ENCODE peak calls at places on chromosomes 12 and 14, in four cellular contexts. One of them, this sample, is unnamed.

GRCh38 chr12:2195085-2195484 is 142.3 kb downstream of the CACNA1C start:
- DNase-seq in lung: no peak
- DNase-seq in tibial nerve: no peak
- DNase-seq in endothelial cell: no peak
- DNase-seq in this sample: no peak

GRCh38 chr12:28578361-28578760 is 388.1 kb downstream of the CCDC91 start:
- DNase-seq in lung: no peak
- DNase-seq in tibial nerve: no peak
- DNase-seq in endothelial cell: no peak
- DNase-seq in this sample: no peak

GRCh38 chr12:1360812-1361211 is 233.6 kb downstream of the FBXL14 start:
- DNase-seq in lung: no peak
- DNase-seq in tibial nerve: no peak
- DNase-seq in endothelial cell: no peak
- DNase-seq in this sample: no peak

GRCh38 chr14:66069830-66070541 is 416.2 kb upstream of the CCDC196 start:
- DNase-seq in lung: no peak
- DNase-seq in tibial nerve: no peak
- DNase-seq in endothelial cell: no peak
- DNase-seq in this sample: no peak

GRCh38 chr14:66496911-66497310 is 10.7 kb downstream of the CCDC196 start:
- DNase-seq in lung: no peak
- DNase-seq in tibial nerve: no peak
- DNase-seq in endothelial cell: no peak
- DNase-seq in this sample: no peak

GRCh38 chr12:1560704-1561103 is 33.7 kb downstream of the FBXL14 start:
- DNase-seq in lung: no peak
- DNase-seq in tibial nerve: no peak
- DNase-seq in endothelial cell: no peak
- DNase-seq in this sample: no peak

GRCh38 chr14:64636208-64636979 is 67.8 kb upstream of the PLEKHG3 start:
- DNase-seq in lung: peak
- DNase-seq in tibial nerve: peak
- DNase-seq in endothelial cell: peak
- DNase-seq in this sample: peak

GRCh38 chr12:15208871-15209656 is 12.2 kb downstream of the RERG start:
- DNase-seq in lung: no peak
- DNase-seq in tibial nerve: no peak
- DNase-seq in endothelial cell: no peak
- DNase-seq in this sample: no peak

GRCh38 chr14:91774138-91775096 is 42.5 kb upstream of the CATSPERB start:
- DNase-seq in lung: no peak
- DNase-seq in tibial nerve: no peak
- DNase-seq in endothelial cell: no peak
- DNase-seq in this sample: no peak

GRCh38 chr14:49615776-49616175 is 4.7 kb downstream of the RPL36AL start:
- DNase-seq in lung: peak
- DNase-seq in tibial nerve: no peak
- DNase-seq in endothelial cell: no peak
- DNase-seq in this sample: no peak

GRCh38 chr14:51451561-51451960 is 200.1 kb upstream of the FRMD6 start:
- DNase-seq in lung: no peak
- DNase-seq in tibial nerve: no peak
- DNase-seq in endothelial cell: no peak
- DNase-seq in this sample: no peak

GRCh38 chr14:57302883-57303282 is 34.1 kb downstream of the AP5M1 start:
- DNase-seq in lung: no peak
- DNase-seq in tibial nerve: no peak
- DNase-seq in endothelial cell: no peak
- DNase-seq in this sample: no peak

GRCh38 chr14:49160983-49161382 is 425.2 kb downstream of the RPS29 start:
- DNase-seq in lung: no peak
- DNase-seq in tibial nerve: no peak
- DNase-seq in endothelial cell: no peak
- DNase-seq in this sample: no peak

GRCh38 chr12:109844091-109844490 is 10.9 kb upstream of the TRPV4 start:
- DNase-seq in lung: no peak
- DNase-seq in tibial nerve: no peak
- DNase-seq in endothelial cell: no peak
- DNase-seq in this sample: no peak

GRCh38 chr14:89013698-89014569 is 189.5 kb downstream of the TTC8 start:
- DNase-seq in lung: no peak
- DNase-seq in tibial nerve: no peak
- DNase-seq in endothelial cell: no peak
- DNase-seq in this sample: no peak

GRCh38 chr14:69005432-69006148 is 26.5 kb upstream of the ACTN1 start:
- DNase-seq in lung: peak
- DNase-seq in tibial nerve: peak
- DNase-seq in endothelial cell: no peak
- DNase-seq in this sample: no peak

GRCh38 chr12:110819150-110819549 is 27.6 kb upstream of the CCDC63 start:
- DNase-seq in lung: no peak
- DNase-seq in tibial nerve: no peak
- DNase-seq in endothelial cell: no peak
- DNase-seq in this sample: no peak

GRCh38 chr14:100593751-100594624 is 6.8 kb upstream of the BEGAIN start:
- DNase-seq in lung: no peak
- DNase-seq in tibial nerve: no peak
- DNase-seq in endothelial cell: no peak
- DNase-seq in this sample: no peak

GRCh38 chr14:71332476-71332875 is 425.2 kb downstream of the PCNX1 start:
- DNase-seq in lung: no peak
- DNase-seq in tibial nerve: no peak
- DNase-seq in endothelial cell: no peak
- DNase-seq in this sample: no peak

GRCh38 chr12:5259523-5259922 is 172.4 kb upstream of the NTF3 start:
- DNase-seq in lung: no peak
- DNase-seq in tibial nerve: no peak
- DNase-seq in endothelial cell: no peak
- DNase-seq in this sample: no peak

GRCh38 chr12:15701721-15702156 is 87.4 kb downstream of the EPS8 start:
- DNase-seq in lung: no peak
- DNase-seq in tibial nerve: no peak
- DNase-seq in endothelial cell: no peak
- DNase-seq in this sample: no peak

GRCh38 chr12:45427042-45427441 is 211.1 kb downstream of the ANO6 start:
- DNase-seq in lung: no peak
- DNase-seq in tibial nerve: no peak
- DNase-seq in endothelial cell: no peak
- DNase-seq in this sample: no peak

GRCh38 chr12:122825773-122826724 is 9.2 kb upstream of the HIP1R start:
- DNase-seq in lung: no peak
- DNase-seq in tibial nerve: no peak
- DNase-seq in endothelial cell: no peak
- DNase-seq in this sample: no peak

GRCh38 chr14:22980672-22981089 is 1.7 kb downstream of the AJUBA start:
- DNase-seq in lung: peak
- DNase-seq in tibial nerve: no peak
- DNase-seq in endothelial cell: no peak
- DNase-seq in this sample: no peak

GRCh38 chr12:92987362-92987761 is 58.3 kb upstream of the EEA1 start:
- DNase-seq in lung: no peak
- DNase-seq in tibial nerve: no peak
- DNase-seq in endothelial cell: peak
- DNase-seq in this sample: peak

GRCh38 chr12:57166971-57167371 is 19.6 kb upstream of the LRP1-AS start:
- DNase-seq in lung: no peak
- DNase-seq in tibial nerve: no peak
- DNase-seq in endothelial cell: no peak
- DNase-seq in this sample: no peak

GRCh38 chr14:105173901-105174894 is 5.6 kb upstream of the JAG2 start:
- DNase-seq in lung: no peak
- DNase-seq in tibial nerve: no peak
- DNase-seq in endothelial cell: no peak
- DNase-seq in this sample: peak

GRCh38 chr14:104636131-104636530 is 31.6 kb upstream of the TMEM179 start:
- DNase-seq in lung: no peak
- DNase-seq in tibial nerve: no peak
- DNase-seq in endothelial cell: no peak
- DNase-seq in this sample: no peak

GRCh38 chr14:37583358-37584210 is 11.5 kb downstream of the FOXA1 start:
- DNase-seq in lung: no peak
- DNase-seq in tibial nerve: no peak
- DNase-seq in endothelial cell: no peak
- DNase-seq in this sample: no peak

GRCh38 chr12:120999191-121000120 is 16.8 kb downstream of the C12orf43 start:
- DNase-seq in lung: no peak
- DNase-seq in tibial nerve: no peak
- DNase-seq in endothelial cell: no peak
- DNase-seq in this sample: no peak

GRCh38 chr14:100549834-100550625 is 37.2 kb downstream of the BEGAIN start:
- DNase-seq in lung: no peak
- DNase-seq in tibial nerve: no peak
- DNase-seq in endothelial cell: no peak
- DNase-seq in this sample: no peak

GRCh38 chr14:67510121-67510520 is 21.6 kb upstream of the TMEM229B start:
- DNase-seq in lung: no peak
- DNase-seq in tibial nerve: no peak
- DNase-seq in endothelial cell: no peak
- DNase-seq in this sample: no peak

GRCh38 chr12:90166671-90167070 is 458.0 kb upstream of the ATP2B1 start:
- DNase-seq in lung: no peak
- DNase-seq in tibial nerve: no peak
- DNase-seq in endothelial cell: no peak
- DNase-seq in this sample: no peak

GRCh38 chr12:24360907-24361306 is 411.4 kb upstream of the SOX5 start:
- DNase-seq in lung: no peak
- DNase-seq in tibial nerve: no peak
- DNase-seq in endothelial cell: no peak
- DNase-seq in this sample: no peak

GRCh38 chr14:39266589-39266870 is 32.8 kb downstream of the MIA2 start:
- DNase-seq in lung: peak
- DNase-seq in tibial nerve: peak
- DNase-seq in endothelial cell: peak
- DNase-seq in this sample: no peak

GRCh38 chr12:25816637-25817036 is 141.8 kb upstream of the RASSF8 start:
- DNase-seq in lung: no peak
- DNase-seq in tibial nerve: no peak
- DNase-seq in endothelial cell: no peak
- DNase-seq in this sample: no peak

GRCh38 chr14:91281346-91281745 is 36.8 kb upstream of the GPR68 start:
- DNase-seq in lung: no peak
- DNase-seq in tibial nerve: no peak
- DNase-seq in endothelial cell: no peak
- DNase-seq in this sample: no peak

DNA sequence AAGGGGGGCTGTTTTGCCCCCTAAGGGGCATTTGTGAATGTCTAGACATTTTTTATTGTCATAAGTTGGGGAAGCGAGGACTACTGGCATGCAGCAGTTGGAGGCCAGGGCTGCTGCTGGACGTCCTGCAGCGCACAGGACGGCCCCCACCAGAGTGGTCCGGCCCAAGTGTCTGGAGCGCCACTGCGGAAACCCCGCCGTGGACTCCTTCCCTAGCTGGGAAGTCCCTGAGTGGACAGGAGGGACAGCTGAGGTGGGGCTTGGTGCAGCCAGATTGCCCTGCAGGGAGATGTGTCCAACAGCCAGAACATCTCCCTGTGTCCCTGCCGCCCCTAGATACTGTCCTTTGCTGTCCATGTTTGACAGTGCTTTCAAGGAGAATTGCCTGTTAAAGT is 5.5 kb downstream of the CKB start:
- DNase-seq in lung: no peak
- DNase-seq in tibial nerve: no peak
- DNase-seq in endothelial cell: no peak
- DNase-seq in this sample: no peak
- TF ChIP-seq CTCF in lung: no peak
- TF ChIP-seq CTCF in tibial nerve: no peak
- TF ChIP-seq CTCF in endothelial cell: no peak
- TF ChIP-seq CTCF in this sample: no peak

GRCh38 chr12:105874121-105874520 is 264.6 kb downstream of the NUAK1 start:
- DNase-seq in lung: no peak
- DNase-seq in tibial nerve: no peak
- DNase-seq in endothelial cell: no peak
- DNase-seq in this sample: no peak
- TF ChIP-seq CTCF in lung: no peak
- TF ChIP-seq CTCF in tibial nerve: no peak
- TF ChIP-seq CTCF in endothelial cell: no peak
- TF ChIP-seq CTCF in this sample: no peak

DNA sequence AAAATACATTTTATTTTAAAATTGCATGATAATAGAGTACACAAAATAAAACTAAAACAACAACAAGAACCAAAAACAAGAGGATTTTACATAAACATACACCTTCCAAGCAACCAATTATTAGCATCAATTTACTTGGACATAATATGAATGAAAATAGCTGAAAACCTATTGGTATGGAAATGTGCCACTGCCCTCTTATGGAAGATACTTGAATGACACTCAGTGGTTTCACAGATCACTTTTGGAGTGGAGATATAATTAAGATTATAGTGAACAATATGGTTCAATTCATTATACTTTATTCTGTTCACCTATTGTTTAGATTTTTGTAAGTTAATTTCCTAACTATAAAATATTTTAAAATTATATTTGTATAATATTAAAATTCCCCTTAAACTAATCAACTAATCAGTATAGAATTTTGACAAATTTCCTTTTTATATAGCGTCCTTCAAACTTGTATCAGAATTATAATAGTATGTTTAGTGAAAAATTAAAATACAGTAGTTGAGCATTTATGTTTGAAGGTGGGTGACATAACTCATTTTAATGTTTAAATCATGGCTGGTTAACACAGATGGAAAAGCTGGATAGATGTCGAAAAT is 70.1 kb downstream of the SLC6A15 start:
- DNase-seq in lung: no peak
- DNase-seq in tibial nerve: no peak
- DNase-seq in endothelial cell: peak
- DNase-seq in this sample: no peak
- TF ChIP-seq CTCF in lung: peak
- TF ChIP-seq CTCF in tibial nerve: peak
- TF ChIP-seq CTCF in endothelial cell: peak
- TF ChIP-seq CTCF in this sample: peak

GRCh38 chr12:107129315-107129930 is 36.1 kb upstream of the CRY1 start:
- DNase-seq in lung: no peak
- DNase-seq in tibial nerve: no peak
- DNase-seq in endothelial cell: no peak
- DNase-seq in this sample: no peak

GRCh38 chr12:107134558-107134957 is 41.2 kb upstream of the CRY1 start:
- DNase-seq in lung: no peak
- DNase-seq in tibial nerve: no peak
- DNase-seq in endothelial cell: peak
- DNase-seq in this sample: peak

GRCh38 chr12:107130830-107131760 is 37.7 kb upstream of the CRY1 start:
- DNase-seq in lung: no peak
- DNase-seq in tibial nerve: no peak
- DNase-seq in endothelial cell: no peak
- DNase-seq in this sample: no peak

GRCh38 chr12:107133462-107133861 is 40.1 kb upstream of the CRY1 start:
- DNase-seq in lung: no peak
- DNase-seq in tibial nerve: no peak
- DNase-seq in endothelial cell: no peak
- DNase-seq in this sample: no peak

GRCh38 chr12:107131832-107132616 is 38.7 kb upstream of the CRY1 start:
- DNase-seq in lung: no peak
- DNase-seq in tibial nerve: no peak
- DNase-seq in endothelial cell: peak
- DNase-seq in this sample: peak
- TF ChIP-seq CTCF in lung: peak
- TF ChIP-seq CTCF in tibial nerve: peak
- TF ChIP-seq CTCF in endothelial cell: peak
- TF ChIP-seq CTCF in this sample: peak

GRCh38 chr12:132214906-132215643 is 70.8 kb downstream of the NOC4L start:
- DNase-seq in lung: no peak
- DNase-seq in tibial nerve: no peak
- DNase-seq in endothelial cell: no peak
- DNase-seq in this sample: no peak
- TF ChIP-seq CTCF in lung: no peak
- TF ChIP-seq CTCF in tibial nerve: no peak
- TF ChIP-seq CTCF in endothelial cell: no peak
- TF ChIP-seq CTCF in this sample: no peak

This sample was measured in HL-60.